ENCODE peak calls at places on chromosomes 3 and 15, in five cellular contexts. H is fibroblast of lung, R is adrenal gland, P is GM23338, U is heart left ventricle. N is an unnamed sample.

GRCh38 chr15:23645379-23646164 is 2.1 kb downstream of the MAGEL2 start:
- DNase-seq in H (no peak), R (no peak), P (peak), U (no peak), N (no peak)

GRCh38 chr3:23767546-23767945 is 38.2 kb upstream of the UBE2E1 start:
- DNase-seq in H (no peak), R (no peak), P (no peak), U (no peak), N (no peak)

GRCh38 chr3:177335728-177336127 is 138.4 kb upstream of the TBL1XR1 start:
- DNase-seq in H (peak), R (peak), P (no peak), U (no peak), N (peak)

GRCh38 chr3:98793971-98794370 is 30.8 kb downstream of the ST3GAL6 start:
- DNase-seq in H (no peak), R (no peak), P (no peak), U (no peak), N (no peak)

GRCh38 chr3:147030274-147030673 is 376.1 kb downstream of the ZIC4 start:
- DNase-seq in H (no peak), R (no peak), P (no peak), U (no peak), N (no peak)

GRCh38 chr3:128276151-128276445 is 122.8 kb downstream of the EEFSEC start:
- DNase-seq in H (no peak), R (no peak), P (no peak), U (no peak), N (no peak)

GRCh38 chr3:50078091-50078490 is 10.6 kb upstream of the RBM5 start:
- DNase-seq in H (no peak), R (no peak), P (no peak), U (no peak), N (no peak)

GRCh38 chr3:65776494-65776893 is 262.2 kb downstream of the MAGI1 start:
- DNase-seq in H (no peak), R (no peak), P (no peak), U (no peak), N (no peak)

GRCh38 chr15:80711886-80712285 is 16.8 kb downstream of the ABHD17C start:
- DNase-seq in H (no peak), R (no peak), P (no peak), U (no peak), N (no peak)

GRCh38 chr15:69032006-69032405 is 17.5 kb downstream of the NOX5 start:
- DNase-seq in H (no peak), R (no peak), P (no peak), U (no peak), N (no peak)

GRCh38 chr15:35696767-35697231 is 150.8 kb upstream of the DPH6 start:
- DNase-seq in H (peak), R (no peak), P (peak), U (no peak), N (no peak)

GRCh38 chr3:48598323-48599076 is 3.4 kb upstream of the COL7A1 start:
- DNase-seq in H (peak), R (no peak), P (no peak), U (peak), N (no peak)

GRCh38 chr15:81270781-81271491 is 53.0 kb downstream of the STARD5 start:
- DNase-seq in H (no peak), R (no peak), P (no peak), U (no peak), N (no peak)

GRCh38 chr15:91867581-91868026 is 14.1 kb downstream of the SLCO3A1 start:
- DNase-seq in H (peak), R (peak), P (peak), U (peak), N (no peak)

GRCh38 chr3:112604536-112604935 is 36.4 kb downstream of the CCDC80 start:
- DNase-seq in H (peak), R (no peak), P (no peak), U (no peak), N (no peak)

GRCh38 chr3:115478359-115478758 is 145.0 kb upstream of the GAP43 start:
- DNase-seq in H (no peak), R (no peak), P (no peak), U (no peak), N (no peak)

GRCh38 chr15:35305031-35305555 is 220.0 kb upstream of the NANOGP8 start:
- DNase-seq in H (no peak), R (no peak), P (no peak), U (no peak), N (no peak)

GRCh38 chr3:129536806-129537205 is 6.2 kb upstream of the H1-8 start:
- DNase-seq in H (no peak), R (no peak), P (no peak), U (no peak), N (no peak)

GRCh38 chr3:122947621-122948202 is 79.9 kb downstream of the SEMA5B start:
- DNase-seq in H (peak), R (no peak), P (no peak), U (no peak), N (no peak)

GRCh38 chr3:142394921-142395622 is 52.8 kb downstream of the XRN1 start:
- DNase-seq in H (no peak), R (no peak), P (no peak), U (no peak), N (no peak)

GRCh38 chr15:84829428-84829827 is 12.3 kb downstream of the ALPK3 start:
- DNase-seq in H (no peak), R (no peak), P (no peak), U (no peak), N (no peak)

GRCh38 chr3:136858381-136858780 is 3.6 kb upstream of the NCK1 start:
- DNase-seq in H (no peak), R (no peak), P (no peak), U (no peak), N (peak)

GRCh38 chr3:52277071-52277964 is 1.1 kb downstream of the WDR82 start:
- DNase-seq in H (peak), R (peak), P (peak), U (peak), N (peak)

GRCh38 chr3:126900859-126901540 is 81.9 kb upstream of the PLXNA1 start:
- DNase-seq in H (no peak), R (no peak), P (no peak), U (no peak), N (no peak)

GRCh38 chr3:170585008-170585936 is 603 bp downstream of the SLC7A14 start:
- DNase-seq in H (no peak), R (no peak), P (peak), U (peak), N (no peak)

GRCh38 chr15:92617197-92618037 is 38.2 kb downstream of the FAM174B start:
- DNase-seq in H (peak), R (peak), P (no peak), U (peak), N (no peak)

GRCh38 chr3:73378207-73378606 is 246.5 kb downstream of the PDZRN3 start:
- DNase-seq in H (no peak), R (no peak), P (no peak), U (no peak), N (no peak)

GRCh38 chr3:122536634-122537033 is 21.9 kb upstream of the KPNA1 start:
- DNase-seq in H (no peak), R (no peak), P (peak), U (no peak), N (no peak)

GRCh38 chr15:32148833-32149555 is 118.7 kb downstream of the CHRNA7 start:
- DNase-seq in H (no peak), R (no peak), P (no peak), U (no peak), N (no peak)

GRCh38 chr15:62052714-62053113 is 7.5 kb downstream of the VPS13C start:
- DNase-seq in H (no peak), R (no peak), P (no peak), U (no peak), N (no peak)

GRCh38 chr15:69842851-69843250 is 254.9 kb downstream of the TLE3 start:
- DNase-seq in H (no peak), R (no peak), P (no peak), U (no peak), N (no peak)

GRCh38 chr15:65954289-65954741 is 85.0 kb downstream of the RAB11A start:
- DNase-seq in H (no peak), R (no peak), P (peak), U (no peak), N (no peak)

GRCh38 chr3:126982125-126982521 is 792 bp upstream of the PLXNA1 start:
- DNase-seq in H (no peak), R (no peak), P (peak), U (no peak), N (peak)

GRCh38 chr3:51340311-51340829 is 44.7 kb upstream of the MANF start:
- DNase-seq in H (peak), R (peak), P (peak), U (no peak), N (no peak)

GRCh38 chr3:16515885-16516420 is 2.5 kb upstream of the RFTN1 start:
- DNase-seq in H (no peak), R (no peak), P (no peak), U (no peak), N (no peak)

GRCh38 chr3:50268703-50269451 is at the start of gene SEMA3B:
- DNase-seq in H (peak), R (peak), P (no peak), U (no peak), N (no peak)

GRCh38 chr3:8658326-8659212 is 14.0 kb upstream of the SSUH2 start:
- DNase-seq in H (peak), R (peak), P (no peak), U (peak), N (no peak)

GRCh38 chr3:130316164-130316563 is 29.3 kb upstream of the COL6A5 start:
- DNase-seq in H (peak), R (peak), P (no peak), U (no peak), N (no peak)

GRCh38 chr3:10546181-10546624 is 40.8 kb upstream of the ATP2B2 start:
- DNase-seq in H (no peak), R (no peak), P (no peak), U (no peak), N (no peak)

GRCh38 chr3:159845737-159846136 is 142.9 kb upstream of the IL12A start:
- DNase-seq in H (no peak), R (no peak), P (no peak), U (no peak), N (no peak)
- H3K4me3 ChIP-seq in H (no peak), R (no peak), P (no peak), U (no peak), N (no peak)

DNA sequence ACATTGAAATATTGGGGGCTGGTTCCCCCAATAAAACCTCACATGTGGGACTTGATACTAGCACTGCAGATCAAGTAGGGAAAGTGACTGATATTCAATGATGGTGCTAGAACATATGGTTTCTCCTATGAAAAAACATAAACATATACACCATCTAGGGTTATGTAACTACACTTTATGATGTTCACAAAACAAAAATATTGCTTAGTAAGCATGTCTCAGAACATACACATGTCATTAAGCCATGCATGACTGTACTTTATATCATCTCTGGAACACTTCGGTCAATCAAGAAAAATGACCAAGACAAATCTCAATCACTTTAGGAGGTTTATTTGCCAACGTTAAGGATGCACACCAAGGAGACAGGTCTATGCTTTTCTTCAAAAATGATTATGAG is 57.4 kb downstream of the ZNF717 start:
- DNase-seq in H (no peak), R (no peak), P (no peak), U (no peak), N (no peak)
- H3K4me3 ChIP-seq in H (no peak), R (no peak), P (no peak), U (no peak), N (no peak)

GRCh38 chr3:71580636-71581215 is 2.8 kb downstream of the FOXP1 start:
- DNase-seq in H (no peak), R (no peak), P (peak), U (no peak), N (no peak)
- H3K4me3 ChIP-seq in H (peak), R (peak), P (peak), U (peak), N (peak)

GRCh38 chr15:52288051-52288942 is 7.3 kb downstream of the MYO5C start:
- DNase-seq in H (no peak), R (no peak), P (no peak), U (no peak), N (no peak)

GRCh38 chr15:52289629-52290081 is 5.9 kb downstream of the MYO5C start:
- DNase-seq in H (no peak), R (no peak), P (peak), U (no peak), N (no peak)

GRCh38 chr15:52290800-52291199 is 4.8 kb downstream of the MYO5C start:
- DNase-seq in H (no peak), R (no peak), P (no peak), U (no peak), N (no peak)

GRCh38 chr15:52290329-52290728 is 5.3 kb downstream of the MYO5C start:
- DNase-seq in H (no peak), R (no peak), P (no peak), U (no peak), N (no peak)

GRCh38 chr15:52288986-52289385 is 6.6 kb downstream of the MYO5C start:
- DNase-seq in H (no peak), R (no peak), P (no peak), U (no peak), N (no peak)
- H3K4me3 ChIP-seq in H (no peak), R (no peak), P (no peak), U (no peak), N (no peak)

GRCh38 chr3:61947456-61947855 is 386.1 kb downstream of the PTPRG start:
- DNase-seq in H (no peak), R (no peak), P (no peak), U (no peak), N (no peak)
- H3K4me3 ChIP-seq in H (no peak), R (no peak), P (no peak), U (no peak), N (no peak)

DNA sequence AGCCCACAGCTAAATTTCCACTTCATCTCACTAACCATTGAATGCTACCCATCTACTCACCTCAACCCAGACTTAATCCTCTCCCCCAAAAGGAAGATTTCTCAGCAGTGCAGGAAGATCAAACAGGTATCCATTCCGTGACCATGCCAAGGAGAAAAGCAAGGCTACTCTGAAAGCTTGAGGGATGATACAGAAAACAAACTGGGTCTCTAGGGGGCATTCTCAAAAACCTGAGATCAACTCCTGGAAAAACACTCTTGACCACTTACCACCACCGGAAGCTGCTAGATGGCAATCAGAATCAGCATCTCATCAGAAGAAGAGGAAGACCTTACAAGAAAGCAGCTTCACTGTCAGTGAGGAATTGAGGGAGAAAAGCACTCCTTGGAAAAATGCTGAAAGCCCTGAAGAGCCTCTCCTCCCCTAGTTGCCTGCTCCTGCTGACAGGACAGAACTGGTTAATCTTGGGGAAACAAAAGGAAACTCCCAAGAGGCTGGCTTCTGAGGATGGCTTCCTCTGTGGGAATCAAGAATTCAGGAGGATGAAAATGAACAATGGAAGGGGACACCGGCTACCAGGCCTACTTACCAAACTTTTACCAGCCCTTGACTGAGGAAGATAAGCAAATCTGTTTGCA is at the start of gene ATP8B4:
- DNase-seq in H (no peak), R (no peak), P (peak), U (no peak), N (peak)
- H3K4me3 ChIP-seq in H (no peak), R (no peak), P (no peak), U (no peak), N (peak)

GRCh38 chr3:43995078-43995928 is 246.4 kb upstream of the TOPAZ1 start:
- DNase-seq in H (peak), R (no peak), P (peak), U (no peak), N (no peak)
- H3K4me3 ChIP-seq in H (peak), R (peak), P (peak), U (peak), N (peak)

GRCh38 chr15:57387011-57387410 is 10.7 kb downstream of the CGNL1 start:
- DNase-seq in H (no peak), R (no peak), P (no peak), U (no peak), N (no peak)

GRCh38 chr15:57387644-57388076 is 11.4 kb downstream of the CGNL1 start:
- DNase-seq in H (no peak), R (no peak), P (peak), U (no peak), N (no peak)

GRCh38 chr15:57390583-57390982 is 14.3 kb downstream of the CGNL1 start:
- DNase-seq in H (no peak), R (no peak), P (no peak), U (no peak), N (no peak)

GRCh38 chr15:57389991-57390390 is 13.7 kb downstream of the CGNL1 start:
- DNase-seq in H (no peak), R (no peak), P (no peak), U (no peak), N (no peak)

DNA sequence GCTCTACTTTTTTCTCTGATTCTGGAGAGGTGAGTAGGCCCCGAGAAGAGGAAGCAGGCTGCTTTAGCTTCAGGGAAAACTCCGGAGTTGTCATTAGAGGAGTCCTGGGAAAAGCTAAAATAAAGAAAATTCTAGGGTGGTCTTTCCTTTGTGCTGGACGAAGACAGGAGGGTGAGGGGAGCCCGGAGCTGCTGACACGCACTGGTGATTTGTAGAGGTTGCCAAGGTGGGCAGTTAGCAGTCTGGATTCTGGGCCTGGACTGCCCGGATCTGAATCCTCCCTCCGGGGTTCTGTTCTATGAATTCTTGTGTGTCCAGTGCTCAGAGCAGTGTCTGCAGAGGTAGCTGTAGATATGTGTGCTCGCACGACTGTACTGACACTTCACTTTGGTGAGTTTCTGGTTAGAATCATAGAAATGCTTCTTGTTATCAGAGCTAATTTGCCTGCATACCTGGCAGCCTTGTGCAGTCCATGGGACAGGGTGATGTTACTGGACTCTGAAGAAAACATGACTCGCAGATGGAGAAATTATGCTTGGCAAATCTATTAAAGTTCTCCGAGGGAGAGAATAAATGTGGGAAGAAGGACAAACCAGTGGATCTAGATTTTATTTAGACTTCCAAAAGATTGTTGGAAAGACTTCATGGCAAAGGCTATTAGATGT is 12.0 kb downstream of the CGNL1 start:
- DNase-seq in H (no peak), R (no peak), P (no peak), U (no peak), N (no peak)
- H3K4me3 ChIP-seq in H (no peak), R (no peak), P (peak), U (no peak), N (no peak)

N was measured in HL-60.